ENCODE peak calls at places on chromosome 13, in six cellular contexts. One of them, this sample, is unnamed.

GRCh38 chr13:109309625-109310363 is 476.6 kb downstream of the IRS2 start:
- DNase-seq in naive thymus-derived CD8-positive, alpha-beta T cell: no peak
- DNase-seq in fibroblast of gingiva: no peak
- DNase-seq in DMS 273 treated with DMSO at 0.1 percent for 48 hours: no peak
- DNase-seq in cardiac fibroblast: no peak
- DNase-seq in fibroblast of lung: no peak
- DNase-seq in this sample: no peak

GRCh38 chr13:101453784-101454201 is 1.3 kb downstream of the ITGBL1 start:
- DNase-seq in naive thymus-derived CD8-positive, alpha-beta T cell: no peak
- DNase-seq in fibroblast of gingiva: no peak
- DNase-seq in DMS 273 treated with DMSO at 0.1 percent for 48 hours: no peak
- DNase-seq in cardiac fibroblast: no peak
- DNase-seq in fibroblast of lung: no peak
- DNase-seq in this sample: no peak

GRCh38 chr13:67048793-67049150 is 181.4 kb downstream of the PCDH9 start:
- DNase-seq in naive thymus-derived CD8-positive, alpha-beta T cell: no peak
- DNase-seq in fibroblast of gingiva: peak; percentile 66
- DNase-seq in DMS 273 treated with DMSO at 0.1 percent for 48 hours: no peak
- DNase-seq in cardiac fibroblast: peak; percentile 85
- DNase-seq in fibroblast of lung: peak; percentile 87
- DNase-seq in this sample: no peak

GRCh38 chr13:40562975-40563349 is 103.5 kb downstream of the FOXO1 start:
- DNase-seq in naive thymus-derived CD8-positive, alpha-beta T cell: no peak
- DNase-seq in fibroblast of gingiva: no peak
- DNase-seq in DMS 273 treated with DMSO at 0.1 percent for 48 hours: no peak
- DNase-seq in cardiac fibroblast: no peak
- DNase-seq in fibroblast of lung: no peak
- DNase-seq in this sample: no peak

GRCh38 chr13:60229708-60230272 is 66.1 kb upstream of the DIAPH3 start:
- DNase-seq in naive thymus-derived CD8-positive, alpha-beta T cell: no peak
- DNase-seq in fibroblast of gingiva: no peak
- DNase-seq in DMS 273 treated with DMSO at 0.1 percent for 48 hours: no peak
- DNase-seq in cardiac fibroblast: no peak
- DNase-seq in fibroblast of lung: no peak
- DNase-seq in this sample: no peak

GRCh38 chr13:65914707-65915106 is 1315.4 kb downstream of the PCDH9 start:
- DNase-seq in naive thymus-derived CD8-positive, alpha-beta T cell: no peak
- DNase-seq in fibroblast of gingiva: peak; percentile 51
- DNase-seq in DMS 273 treated with DMSO at 0.1 percent for 48 hours: no peak
- DNase-seq in cardiac fibroblast: peak; percentile 72
- DNase-seq in fibroblast of lung: peak; percentile 51
- DNase-seq in this sample: no peak

GRCh38 chr13:110648155-110648819 is 32.9 kb downstream of the NAXD start:
- DNase-seq in naive thymus-derived CD8-positive, alpha-beta T cell: no peak
- DNase-seq in fibroblast of gingiva: no peak
- DNase-seq in DMS 273 treated with DMSO at 0.1 percent for 48 hours: no peak
- DNase-seq in cardiac fibroblast: no peak
- DNase-seq in fibroblast of lung: no peak
- DNase-seq in this sample: no peak

GRCh38 chr13:33838567-33839131 is 20.7 kb downstream of the RFC3 start:
- DNase-seq in naive thymus-derived CD8-positive, alpha-beta T cell: no peak
- DNase-seq in fibroblast of gingiva: peak; percentile 70
- DNase-seq in DMS 273 treated with DMSO at 0.1 percent for 48 hours: no peak
- DNase-seq in cardiac fibroblast: peak; percentile 46
- DNase-seq in fibroblast of lung: peak; percentile 67
- DNase-seq in this sample: no peak

GRCh38 chr13:77298403-77298802 is 28.5 kb downstream of the MYCBP2 start:
- DNase-seq in naive thymus-derived CD8-positive, alpha-beta T cell: no peak
- DNase-seq in fibroblast of gingiva: no peak
- DNase-seq in DMS 273 treated with DMSO at 0.1 percent for 48 hours: no peak
- DNase-seq in cardiac fibroblast: no peak
- DNase-seq in fibroblast of lung: no peak
- DNase-seq in this sample: no peak

GRCh38 chr13:35953537-35954206 is 177.5 kb downstream of the DCLK1 start:
- DNase-seq in naive thymus-derived CD8-positive, alpha-beta T cell: no peak
- DNase-seq in fibroblast of gingiva: peak; percentile 97
- DNase-seq in DMS 273 treated with DMSO at 0.1 percent for 48 hours: peak; percentile 88
- DNase-seq in cardiac fibroblast: peak; percentile 96
- DNase-seq in fibroblast of lung: peak; percentile 96
- DNase-seq in this sample: no peak

GRCh38 chr13:77028202-77028601 is 1.2 kb upstream of the FBXL3 start:
- DNase-seq in naive thymus-derived CD8-positive, alpha-beta T cell: no peak
- DNase-seq in fibroblast of gingiva: peak; percentile 47
- DNase-seq in DMS 273 treated with DMSO at 0.1 percent for 48 hours: no peak
- DNase-seq in cardiac fibroblast: peak; percentile 36
- DNase-seq in fibroblast of lung: peak; percentile 44
- DNase-seq in this sample: no peak

GRCh38 chr13:35599385-35599784 is 122.9 kb upstream of the MAB21L1 start:
- DNase-seq in naive thymus-derived CD8-positive, alpha-beta T cell: no peak
- DNase-seq in fibroblast of gingiva: no peak
- DNase-seq in DMS 273 treated with DMSO at 0.1 percent for 48 hours: no peak
- DNase-seq in cardiac fibroblast: peak; percentile 4
- DNase-seq in fibroblast of lung: peak; percentile 1
- DNase-seq in this sample: no peak

GRCh38 chr13:113420833-113421600 is 32.3 kb downstream of the ADPRHL1 start:
- DNase-seq in naive thymus-derived CD8-positive, alpha-beta T cell: no peak
- DNase-seq in fibroblast of gingiva: no peak
- DNase-seq in DMS 273 treated with DMSO at 0.1 percent for 48 hours: no peak
- DNase-seq in cardiac fibroblast: no peak
- DNase-seq in fibroblast of lung: no peak
- DNase-seq in this sample: no peak

GRCh38 chr13:113732961-113733950 is 25.8 kb upstream of the TMEM255B start:
- DNase-seq in naive thymus-derived CD8-positive, alpha-beta T cell: no peak
- DNase-seq in fibroblast of gingiva: no peak
- DNase-seq in DMS 273 treated with DMSO at 0.1 percent for 48 hours: no peak
- DNase-seq in cardiac fibroblast: no peak
- DNase-seq in fibroblast of lung: no peak
- DNase-seq in this sample: no peak

This sample was measured in stimulated activated effector memory CD8-positive, alpha-beta T cell treated with anti-CD3 and anti-CD28 coated beads, Interleukin-12 subunit alpha, Interleukin-12 subunit beta, amount 100 ng/mL, for 72 hours.